ENCODE peak calls at places on chromosomes 12 and 14, in nine cellular contexts. T is stimulated activated CD4-positive, alpha-beta T cell treated with anti-CD3 and anti-CD28 coated beads, Interleukin-2, amount 100 ng/mL, for 48 hours; S is Daoy; L is A673; K is type B pancreatic cell; A is caudate nucleus; N is NCI-H1092 treated with DMSO at 0.1 percent for 48 hours; M is A549; Q is T-helper 2 cell. Z is an unnamed sample.

GRCh38 chr12:49323524-49324097 is 556 bp downstream of the TROAP start:
- DNase-seq in Q (no peak), S (no peak), N (no peak), M (no peak), A (no peak), L (no peak), T (no peak), K (no peak), Z (no peak)

GRCh38 chr14:95329941-95330340 is 10.2 kb upstream of the CLMN start:
- DNase-seq in A (no peak), K (no peak), S (no peak), N (no peak), T (no peak), Q (no peak), L (no peak), M (no peak), Z (no peak)

GRCh38 chr12:93484315-93484981 is 17.1 kb downstream of the MRPL42 start:
- DNase-seq in N (no peak), A (no peak), M (peak; percentile 32), L (no peak), Q (no peak), T (no peak), K (no peak), S (peak; percentile 54), Z (no peak)

GRCh38 chr12:2877959-2878732 is 1.1 kb downstream of the RHNO1 start:
- DNase-seq in N (peak; percentile 89), A (no peak), S (no peak), T (peak; percentile 8), Q (no peak), K (no peak), L (peak; percentile 70), M (no peak), Z (no peak)

GRCh38 chr12:121279507-121279915 is 17.0 kb downstream of the CAMKK2 start:
- DNase-seq in K (no peak), S (no peak), Q (no peak), L (no peak), M (no peak), N (no peak), T (no peak), A (no peak), Z (peak; percentile 31)

GRCh38 chr12:40907115-40907521 is 214.9 kb downstream of the CNTN1 start:
- DNase-seq in N (no peak), L (no peak), K (no peak), S (peak; percentile 9), A (no peak), T (no peak), Q (no peak), M (peak; percentile 75), Z (no peak)

GRCh38 chr12:128009108-128009507 is 257.9 kb upstream of the TMEM132C start:
- DNase-seq in Q (no peak), T (no peak), S (no peak), M (no peak), N (no peak), A (no peak), K (no peak), L (no peak), Z (no peak)

GRCh38 chr14:75229923-75230792 is 48.5 kb upstream of the FOS start:
- DNase-seq in N (peak; percentile 25), T (no peak), Q (no peak), S (peak; percentile 81), M (peak; percentile 84), A (no peak), K (no peak), L (peak; percentile 80), Z (no peak)

GRCh38 chr12:120534703-120535655 is 823 bp downstream of the RNF10 start:
- DNase-seq in Q (peak; percentile 22), N (peak; percentile 37), K (peak; percentile 76), L (peak; percentile 55), T (peak; percentile 41), M (peak; percentile 51), S (peak; percentile 78), A (no peak), Z (peak; percentile 18)

GRCh38 chr12:62190921-62191746 is 69.1 kb upstream of the USP15 start:
- DNase-seq in M (no peak), N (no peak), A (no peak), Q (no peak), K (no peak), T (peak; percentile 6), L (peak; percentile 17), S (peak; percentile 10), Z (no peak)

GRCh38 chr12:108338915-108339657 is at the start of gene CMKLR1:
- DNase-seq in K (no peak), S (no peak), Q (no peak), M (no peak), L (peak; percentile 28), T (no peak), A (no peak), N (no peak), Z (no peak)

GRCh38 chr12:78951746-78952532 is 87.4 kb downstream of the SYT1 start:
- DNase-seq in T (no peak), M (no peak), L (peak; percentile 60), S (no peak), A (no peak), K (no peak), Q (no peak), N (peak; percentile 84), Z (no peak)

GRCh38 chr14:41096131-41096530 is 510.5 kb upstream of the LRFN5 start:
- DNase-seq in K (no peak), M (no peak), Q (no peak), N (no peak), T (no peak), L (no peak), A (no peak), S (no peak), Z (no peak)

GRCh38 chr14:104263671-104264358 is 125.4 kb downstream of the KIF26A start:
- DNase-seq in N (no peak), K (peak; percentile 64), L (no peak), Q (no peak), S (no peak), T (no peak), M (no peak), A (no peak), Z (no peak)

GRCh38 chr14:77217551-77217950 is 36.0 kb downstream of the TMEM63C start:
- DNase-seq in Q (no peak), S (no peak), A (no peak), M (no peak), T (no peak), N (no peak), L (no peak), K (no peak), Z (no peak)

GRCh38 chr14:88842414-88842813 is 18.0 kb downstream of the TTC8 start:
- DNase-seq in M (no peak), N (no peak), S (no peak), K (no peak), A (no peak), T (no peak), L (no peak), Q (no peak), Z (no peak)

GRCh38 chr12:106978035-106978800 is 8.7 kb downstream of the MTERF2 start:
- DNase-seq in M (no peak), N (peak; percentile 40), A (peak; percentile 1), Q (no peak), T (no peak), K (no peak), S (peak; percentile 54), L (peak; percentile 77), Z (peak; percentile 25)

Z was measured in occipital lobe.